ENCODE peak calls at places on chromosomes 7 and 10, in six cellular contexts. K is K562, S is A549, Y is HepG2, Q is GM12878, H is endothelial cell of umbilical vein. A is an unnamed sample.

GRCh38 chr7:11434371-11434770 is 397.6 kb downstream of the THSD7A start:
- DNase-seq in Y (no peak), Q (no peak), K (no peak), S (no peak), H (no peak), A (no peak)

GRCh38 chr10:96613565-96613964 is 26.8 kb upstream of the TM9SF3 start:
- DNase-seq in Y (no peak), K (no peak), Q (no peak), S (no peak), H (no peak), A (no peak)

GRCh38 chr7:3326246-3326645 is 25.2 kb downstream of the SDK1 start:
- DNase-seq in Q (no peak), Y (no peak), K (no peak), S (no peak), H (no peak), A (no peak)

GRCh38 chr10:51063659-51064535 is 10.4 kb upstream of the PRKG1 start:
- DNase-seq in H (peak), K (no peak), Q (no peak), S (no peak), Y (peak), A (peak)

GRCh38 chr10:79331709-79332108 is 15.6 kb upstream of the PPIF start:
- DNase-seq in H (no peak), K (no peak), Q (peak), S (peak), Y (no peak), A (peak)

GRCh38 chr7:77685219-77685618 is 11.0 kb upstream of the RSBN1L start:
- DNase-seq in Y (peak), K (no peak), Q (no peak), S (no peak), H (no peak), A (peak)

GRCh38 chr7:44793919-44794715 is 2.4 kb upstream of the PPIA start:
- DNase-seq in H (no peak), Y (peak), Q (no peak), S (no peak), K (no peak), A (no peak)

GRCh38 chr10:72257051-72257892 is 16.5 kb upstream of the DDIT4 start:
- DNase-seq in H (no peak), K (peak), Q (peak), Y (no peak), S (no peak), A (peak)

GRCh38 chr7:81211617-81212016 is 292.8 kb upstream of the SEMA3C start:
- DNase-seq in S (no peak), Y (no peak), H (peak), Q (no peak), K (no peak), A (no peak)

GRCh38 chr7:46567858-46568257 is 646.8 kb upstream of the IGFBP3 start:
- DNase-seq in Q (no peak), S (no peak), K (no peak), H (no peak), Y (no peak), A (no peak)

GRCh38 chr7:538764-539685 is 19.4 kb upstream of the PDGFA start:
- DNase-seq in H (no peak), K (no peak), S (no peak), Y (peak), Q (no peak), A (no peak)

GRCh38 chr7:132207782-132208181 is 368.5 kb downstream of the PLXNA4 start:
- DNase-seq in S (no peak), H (no peak), Q (no peak), K (no peak), Y (no peak), A (no peak)

GRCh38 chr10:93330824-93331223 is 151.3 kb downstream of the MYOF start:
- DNase-seq in H (no peak), K (no peak), Q (no peak), S (no peak), Y (no peak), A (no peak)

GRCh38 chr7:132049462-132050304 is 493.3 kb upstream of the PODXL start:
- DNase-seq in Q (no peak), H (peak), K (peak), Y (peak), S (peak), A (peak)

GRCh38 chr10:3779146-3779707 is 5.8 kb downstream of the KLF6 start:
- DNase-seq in Y (no peak), S (no peak), K (no peak), Q (no peak), H (peak), A (no peak)

GRCh38 chr7:3960045-3960772 is 659.2 kb downstream of the SDK1 start:
- DNase-seq in Q (no peak), H (no peak), S (no peak), Y (no peak), K (no peak), A (no peak)

GRCh38 chr7:85172530-85172941 is 14.3 kb downstream of the SEMA3D start:
- DNase-seq in H (peak), Y (no peak), S (no peak), Q (no peak), K (no peak), A (peak)

GRCh38 chr10:49682879-49683278 is 3.4 kb downstream of the C10orf53 start:
- DNase-seq in Q (no peak), H (no peak), K (no peak), S (no peak), Y (no peak), A (no peak)

GRCh38 chr10:59634102-59634501 is 75.5 kb downstream of the SLC16A9 start:
- DNase-seq in H (no peak), S (no peak), Q (no peak), Y (no peak), K (no peak), A (no peak)

GRCh38 chr7:86762129-86762528 is 118.4 kb downstream of the GRM3 start:
- DNase-seq in Y (no peak), S (no peak), Q (no peak), H (no peak), K (no peak), A (no peak)

GRCh38 chr7:120793213-120793936 is 64.6 kb downstream of the TSPAN12 start:
- DNase-seq in S (no peak), K (no peak), H (no peak), Y (no peak), Q (no peak), A (no peak)

GRCh38 chr10:65030263-65030662 is 1509.1 kb downstream of the REEP3 start:
- DNase-seq in K (no peak), Q (no peak), S (no peak), Y (no peak), H (no peak), A (no peak)

GRCh38 chr7:137324796-137325700 is 18.5 kb downstream of the PTN start:
- DNase-seq in H (no peak), Q (no peak), K (no peak), S (no peak), Y (no peak), A (no peak)

GRCh38 chr10:14481014-14481413 is 150.3 kb upstream of the FRMD4A start:
- DNase-seq in Y (no peak), H (no peak), K (no peak), S (no peak), Q (no peak), A (no peak)

DNA sequence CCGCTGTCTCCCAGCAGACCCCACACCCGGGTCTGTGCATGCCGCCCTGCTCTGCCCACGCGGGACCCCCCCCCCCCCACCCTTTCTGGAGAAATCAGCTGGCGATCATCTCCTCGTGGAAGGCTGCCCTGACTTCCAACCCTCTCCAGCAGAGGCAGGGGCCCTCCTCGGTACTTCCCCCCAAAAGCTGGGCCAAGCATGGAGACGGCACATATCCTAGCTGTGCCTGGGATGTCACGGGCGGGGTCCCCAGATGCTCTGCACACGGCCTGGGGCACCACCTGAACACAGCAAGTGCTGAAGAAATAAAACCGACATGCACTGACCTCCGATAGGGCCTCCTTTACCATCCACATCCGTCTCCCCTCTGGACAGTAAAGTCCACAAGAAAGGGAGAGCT is 96.0 kb downstream of the DIP2C start:
- DNase-seq in Y (no peak), K (no peak), H (no peak), Q (no peak), S (no peak), A (no peak)
- H3K4me3 ChIP-seq in Y (no peak), K (no peak), H (no peak), Q (no peak), S (no peak), A (no peak)

GRCh38 chr7:16354573-16354972 is 66.8 kb downstream of the CRPPA start:
- DNase-seq in H (no peak), S (no peak), K (no peak), Q (no peak), Y (no peak), A (no peak)
- TF ChIP-seq MYC in H (no peak), S (no peak), K (no peak), Q (no peak), Y (no peak), A (no peak)

GRCh38 chr7:123601530-123601929 is at the start of gene ASB15:
- DNase-seq in H (no peak), Y (no peak), S (no peak), K (no peak), Q (no peak), A (no peak)
- TF ChIP-seq POLR2A in H (no peak), Y (no peak), S (no peak), K (no peak), Q (no peak), A (no peak)

GRCh38 chr10:103428989-103429643 is 23.1 kb downstream of the CALHM2 start:
- DNase-seq in Q (no peak), Y (no peak), S (no peak), K (no peak), H (peak), A (no peak)
- H3K4me3 ChIP-seq in Q (no peak), Y (no peak), S (no peak), K (no peak), H (no peak), A (no peak)

DNA sequence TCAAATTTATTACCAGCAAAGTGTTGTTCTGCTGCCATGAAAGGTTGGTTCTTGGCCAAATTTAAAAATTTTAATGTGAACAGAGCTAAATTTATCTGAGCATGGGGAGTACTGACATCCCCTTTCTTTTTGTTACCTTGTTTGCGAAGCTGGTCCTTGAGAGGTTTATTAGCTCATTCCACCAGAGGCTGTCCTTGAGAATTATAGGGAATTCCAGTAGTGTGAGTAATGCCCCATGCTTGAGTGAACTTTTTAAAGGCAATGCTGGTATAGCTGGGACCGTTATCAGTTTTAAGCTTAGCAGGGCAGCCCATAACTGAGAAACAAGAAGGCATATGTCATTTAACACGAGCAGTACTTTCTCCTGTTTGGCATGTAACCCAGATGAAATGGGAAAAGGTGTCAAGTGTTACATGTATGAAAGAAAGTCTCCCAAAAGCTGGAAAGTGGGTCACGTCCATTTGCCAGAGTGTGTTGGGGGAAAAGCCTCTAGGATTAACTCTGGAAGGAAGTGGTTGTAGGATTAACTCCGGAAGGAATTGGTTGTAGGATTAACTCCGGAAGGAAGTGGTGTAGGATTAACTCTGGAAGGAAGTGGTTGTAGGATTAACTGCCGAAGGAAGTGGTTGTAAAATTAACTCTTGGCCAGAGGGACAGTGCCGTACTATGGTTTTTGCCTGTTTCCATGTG is 37.3 kb upstream of the AKR1C2 start:
- DNase-seq in K (no peak), S (no peak), H (no peak), Y (peak), Q (no peak), A (no peak)
- TF ChIP-seq MYC in K (no peak), S (no peak), H (no peak), Y (no peak), Q (no peak), A (no peak)

GRCh38 chr10:124035306-124035927 is 58.0 kb downstream of the CHST15 start:
- DNase-seq in Y (no peak), H (no peak), K (no peak), Q (no peak), S (no peak), A (no peak)

GRCh38 chr10:124033887-124034218 is 59.5 kb downstream of the CHST15 start:
- DNase-seq in Q (no peak), Y (no peak), H (peak), S (no peak), K (no peak), A (no peak)

GRCh38 chr10:124035928-124036558 is 57.4 kb downstream of the CHST15 start:
- DNase-seq in S (no peak), Q (peak), Y (peak), K (peak), H (no peak), A (peak)

GRCh38 chr10:124030711-124031110 is 62.7 kb downstream of the CHST15 start:
- DNase-seq in Y (no peak), H (no peak), Q (no peak), K (no peak), S (no peak), A (no peak)

GRCh38 chr10:124032982-124033886 is 60.2 kb downstream of the CHST15 start:
- DNase-seq in Y (no peak), H (peak), K (peak), Q (no peak), S (no peak), A (peak)
- TF ChIP-seq POLR2A in Y (no peak), H (no peak), K (no peak), Q (no peak), S (no peak), A (no peak)

A was measured in NB4.